ENCODE peak calls at places on chromosomes 11 and 22, in eight cellular contexts. B, N, X, Y, J, G, P and U are unnamed samples.

GRCh38 chr11:77084581-77085191 is 17.9 kb downstream of the CAPN5 start:
- DNase-seq in Y (no peak), P (no peak), X (no peak), B (peak), G (no peak), J (no peak), N (no peak), U (no peak)

GRCh38 chr22:49966716-49967332 is 6.3 kb downstream of the PIM3 start:
- DNase-seq in X (no peak), Y (peak), B (peak), J (peak), N (no peak), G (peak), P (no peak), U (no peak)

GRCh38 chr11:116842909-116843308 is 5.5 kb upstream of the APOA1 start:
- DNase-seq in X (no peak), G (no peak), Y (no peak), B (peak), P (no peak), J (no peak), N (no peak), U (peak)

GRCh38 chr11:70421123-70421522 is 22.8 kb downstream of the CTTN start:
- DNase-seq in X (no peak), Y (no peak), G (no peak), N (no peak), B (no peak), J (no peak), P (no peak), U (no peak)

GRCh38 chr11:73290536-73290935 is 17.5 kb upstream of the ARHGEF17 start:
- DNase-seq in Y (no peak), N (no peak), B (no peak), J (no peak), P (no peak), G (no peak), X (no peak), U (no peak)

GRCh38 chr11:15208570-15209222 is 94.0 kb downstream of the INSC start:
- DNase-seq in B (peak), N (peak), J (peak), G (peak), Y (peak), P (peak), X (peak), U (peak)

GRCh38 chr11:120029321-120029720 is 108.6 kb downstream of the TRIM29 start:
- DNase-seq in B (no peak), J (no peak), G (no peak), X (no peak), P (no peak), N (no peak), Y (peak), U (no peak)

GRCh38 chr11:86702387-86702983 is 30.1 kb upstream of the ME3 start:
- DNase-seq in X (no peak), N (no peak), G (no peak), Y (no peak), J (no peak), P (no peak), B (no peak), U (no peak)

GRCh38 chr11:32353884-32354283 is 81.5 kb downstream of the WT1 start:
- DNase-seq in G (no peak), J (peak), N (no peak), Y (no peak), P (no peak), X (no peak), B (no peak), U (no peak)

GRCh38 chr11:43021466-43021865 is 290.3 kb upstream of the API5 start:
- DNase-seq in G (no peak), B (no peak), P (no peak), N (no peak), J (no peak), Y (peak), X (no peak), U (no peak)

GRCh38 chr11:14625804-14626203 is 17.8 kb upstream of the PDE3B start:
- DNase-seq in G (no peak), X (no peak), N (no peak), B (no peak), J (no peak), Y (no peak), P (no peak), U (no peak)

GRCh38 chr11:62538470-62539237 is 8.0 kb downstream of the AHNAK start:
- DNase-seq in N (no peak), P (no peak), B (no peak), J (no peak), X (no peak), G (no peak), Y (no peak), U (peak)

GRCh38 chr11:1559103-1559951 is 12.7 kb downstream of the DUSP8 start:
- DNase-seq in P (peak), N (no peak), X (peak), Y (peak), G (peak), J (peak), B (peak), U (peak)

GRCh38 chr11:45150943-45151342 is 4.5 kb downstream of the PRDM11 start:
- DNase-seq in X (no peak), J (no peak), G (no peak), N (no peak), Y (no peak), B (peak), P (no peak), U (no peak)

GRCh38 chr11:111101836-111102235 is 143.7 kb upstream of the POU2AF2 start:
- DNase-seq in Y (no peak), N (no peak), B (no peak), G (no peak), J (no peak), P (no peak), X (no peak), U (no peak)

GRCh38 chr22:45867118-45867905 is 109.7 kb downstream of the WNT7B start:
- DNase-seq in B (no peak), J (no peak), X (no peak), Y (peak), N (no peak), G (no peak), P (no peak), U (no peak)

GRCh38 chr22:29635734-29636357 is 32.4 kb downstream of the NF2 start:
- DNase-seq in J (peak), N (peak), Y (no peak), B (no peak), G (no peak), X (peak), P (peak), U (peak)
- TF ChIP-seq CTCF in J (peak), N (peak), Y (peak), B (peak), G (peak), X (peak), P (peak), U (peak)

GRCh38 chr22:19495562-19496323 is 16.0 kb downstream of the CDC45 start:
- DNase-seq in Y (no peak), J (peak), B (no peak), N (no peak), X (no peak), P (no peak), G (no peak), U (no peak)
- TF ChIP-seq CTCF in Y (peak), J (no peak), B (no peak), N (no peak), X (no peak), P (no peak), G (no peak), U (no peak)

GRCh38 chr11:121132211-121132976 is 31.4 kb downstream of the TECTA start:
- DNase-seq in N (peak), J (no peak), B (no peak), Y (no peak), P (no peak), X (peak), G (no peak), U (no peak)
- TF ChIP-seq CTCF in N (peak), J (no peak), B (no peak), Y (peak), P (no peak), X (no peak), G (no peak), U (no peak)

DNA sequence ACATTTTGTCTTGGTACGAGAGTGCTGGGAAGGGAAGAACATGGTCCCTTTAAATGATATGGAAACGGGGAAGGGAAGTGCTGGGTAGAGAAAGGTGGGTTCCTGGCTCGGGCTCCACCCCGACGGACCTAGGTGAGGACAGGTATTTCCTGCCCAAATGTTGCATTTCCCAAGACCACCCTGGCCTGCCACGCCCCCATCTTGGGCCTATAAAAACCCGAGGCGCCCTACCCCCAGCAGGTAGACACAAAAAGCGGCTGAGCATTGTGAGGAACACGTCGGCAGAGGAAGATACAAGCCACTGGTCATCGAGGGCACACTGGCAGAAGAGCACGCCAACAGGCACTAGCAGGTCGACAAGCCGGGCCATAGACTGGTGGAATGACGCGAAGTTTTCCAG is 99.4 kb downstream of the AASDHPPT start:
- DNase-seq in N (no peak), P (no peak), G (no peak), X (no peak), B (no peak), Y (no peak), J (no peak), U (no peak)
- TF ChIP-seq CTCF in N (no peak), P (no peak), G (no peak), X (no peak), B (no peak), Y (no peak), J (no peak), U (no peak)

GRCh38 chr22:42692239-42693054 is 28.2 kb downstream of the A4GALT start:
- DNase-seq in G (no peak), B (peak), J (no peak), X (no peak), N (no peak), Y (peak), P (no peak), U (no peak)
- TF ChIP-seq CTCF in G (no peak), B (no peak), J (no peak), X (no peak), N (no peak), Y (peak), P (no peak), U (no peak)

GRCh38 chr11:27720277-27720830 is 20.1 kb upstream of the BDNF start:
- DNase-seq in B (no peak), X (peak), P (peak), G (no peak), Y (peak), N (no peak), J (peak), U (peak)

GRCh38 chr11:27721505-27722116 is 21.4 kb upstream of the BDNF start:
- DNase-seq in G (no peak), B (no peak), P (no peak), J (no peak), N (no peak), X (no peak), Y (no peak), U (peak)

GRCh38 chr11:27723685-27724084 is 23.4 kb upstream of the BDNF start:
- DNase-seq in X (no peak), B (no peak), N (no peak), P (no peak), Y (no peak), J (no peak), G (no peak), U (no peak)

GRCh38 chr11:27722117-27722844 is 22.0 kb upstream of the BDNF start:
- DNase-seq in Y (peak), B (no peak), N (no peak), X (peak), J (peak), G (no peak), P (peak), U (peak)

GRCh38 chr11:27722945-27723344 is 22.7 kb upstream of the BDNF start:
- DNase-seq in Y (peak), N (no peak), B (no peak), J (no peak), P (peak), X (no peak), G (no peak), U (no peak)
- TF ChIP-seq CTCF in Y (no peak), N (no peak), B (no peak), J (no peak), P (no peak), X (no peak), G (no peak), U (no peak)

GRCh38 chr22:28793976-28794584 is 6.3 kb downstream of the XBP1 start:
- DNase-seq in Y (no peak), J (no peak), N (no peak), B (no peak), P (no peak), G (no peak), X (no peak), U (no peak)
- TF ChIP-seq CTCF in Y (no peak), J (no peak), N (no peak), B (no peak), P (no peak), G (no peak), X (no peak), U (no peak)